ENCODE peak calls at places on chromosomes 1 and 21, in five cellular contexts. M is BJ, K is IMR-90, E is MCF 10A, N is endothelial cell. H is an unnamed sample.

GRCh38 chr1:90614872-90615271 is 102.2 kb downstream of the BARHL2 start:
- DNase-seq in M (no peak), K (no peak), N (no peak), E (peak; percentile 6), H (no peak)

GRCh38 chr21:35619184-35619583 is 441.1 kb downstream of the SETD4 start:
- DNase-seq in K (peak; percentile 93), M (no peak), N (no peak), E (peak; percentile 5), H (no peak)

GRCh38 chr1:21924503-21925005 is 12.6 kb downstream of the HSPG2 start:
- DNase-seq in M (no peak), N (no peak), K (no peak), E (no peak), H (no peak)

GRCh38 chr1:91552596-91552995 is 51.9 kb downstream of the CDC7 start:
- DNase-seq in K (no peak), N (no peak), M (no peak), E (peak; percentile 7), H (no peak)

GRCh38 chr1:160904783-160905616 is 20.0 kb upstream of the ITLN1 start:
- DNase-seq in N (no peak), K (no peak), E (no peak), M (no peak), H (no peak)

GRCh38 chr1:108534748-108535147 is 25.2 kb upstream of the EEIG2 start:
- DNase-seq in K (no peak), M (no peak), E (no peak), N (no peak), H (no peak)

GRCh38 chr1:52424238-52424637 is 19.8 kb downstream of the PRPF38A start:
- DNase-seq in E (no peak), K (peak; percentile 13), M (no peak), N (no peak), H (no peak)

GRCh38 chr1:217115404-217116380 is 392.5 kb upstream of the ESRRG start:
- DNase-seq in K (no peak), M (no peak), E (peak; percentile 17), N (no peak), H (no peak)

GRCh38 chr1:53579221-53580008 is 120.2 kb downstream of the DMRTB1 start:
- DNase-seq in M (no peak), E (no peak), N (no peak), K (no peak), H (no peak)

GRCh38 chr1:35561972-35562680 is 4.5 kb downstream of the NCDN start:
- DNase-seq in N (no peak), K (no peak), E (no peak), M (no peak), H (no peak)

GRCh38 chr1:242146640-242147039 is 147.7 kb upstream of the MAP1LC3C start:
- DNase-seq in E (peak; percentile 62), N (no peak), K (no peak), M (no peak), H (no peak)

GRCh38 chr1:160614410-160614809 is 32.4 kb downstream of the SLAMF1 start:
- DNase-seq in M (no peak), E (no peak), K (no peak), N (no peak), H (no peak)

GRCh38 chr1:187999973-188000372 is 1171.2 kb downstream of the PLA2G4A start:
- DNase-seq in E (peak; percentile 8), M (no peak), N (no peak), K (peak; percentile 17), H (no peak)

GRCh38 chr21:32411366-32412161 is 942 bp upstream of the EVA1C start:
- DNase-seq in N (peak; percentile 17), K (peak; percentile 38), E (peak; percentile 75), M (no peak), H (peak; percentile 45)

GRCh38 chr1:110211503-110212164 is 1.5 kb downstream of the KCNC4 start:
- DNase-seq in K (no peak), M (no peak), E (no peak), N (no peak), H (peak; percentile 27)

GRCh38 chr21:40938078-40938477 is 91.1 kb upstream of the DSCAM start:
- DNase-seq in N (no peak), E (no peak), M (no peak), K (no peak), H (no peak)

GRCh38 chr1:48931571-48932251 is 155.0 kb upstream of the BEND5 start:
- DNase-seq in N (no peak), K (no peak), E (peak; percentile 70), M (no peak), H (no peak)

GRCh38 chr1:95084317-95085176 is 11.8 kb upstream of the ALG14 start:
- DNase-seq in M (no peak), K (peak; percentile 21), E (peak; percentile 44), N (peak; percentile 27), H (no peak)

GRCh38 chr1:81111818-81112217 is 688.9 kb upstream of the ADGRL2 start:
- DNase-seq in E (peak; percentile 21), N (no peak), K (peak; percentile 75), M (peak; percentile 11), H (no peak)

DNA sequence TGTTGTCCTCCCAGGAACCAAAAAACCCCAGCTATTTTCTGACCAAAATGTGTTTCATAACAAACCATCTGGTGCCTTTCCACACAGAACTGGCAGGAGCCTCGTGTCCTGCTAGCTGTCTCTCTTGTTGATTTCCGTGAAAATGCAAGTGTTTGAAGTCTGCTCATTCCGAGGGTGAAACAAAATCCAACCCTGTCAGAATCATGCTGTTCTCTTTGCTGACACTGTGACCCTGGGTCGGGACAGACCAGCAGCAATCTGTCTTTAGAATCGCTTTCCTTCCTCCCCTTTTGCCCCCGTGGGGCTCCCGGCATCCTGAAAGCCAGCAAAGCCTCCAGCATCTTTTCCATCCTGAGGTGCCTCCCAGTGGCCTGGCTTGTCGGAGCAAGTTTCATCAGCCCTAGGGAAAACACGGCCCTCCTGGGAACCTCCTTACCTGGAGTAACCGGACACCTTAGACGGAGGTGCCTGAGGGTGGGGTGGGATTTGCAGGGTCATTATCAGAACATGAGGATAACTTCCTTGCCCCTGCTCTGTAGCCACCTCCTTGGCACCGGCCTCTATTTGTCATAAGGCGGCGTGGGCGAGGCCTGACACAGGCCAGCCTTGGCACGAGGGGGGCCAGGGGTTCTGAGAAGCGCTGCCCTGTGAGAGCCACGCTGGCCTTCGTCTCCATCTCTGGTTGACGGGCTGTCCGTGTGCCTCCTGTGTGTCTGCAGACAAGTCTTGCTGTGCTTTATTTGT is 24.9 kb downstream of the LDLRAP1 start:
- DNase-seq in N (no peak), E (peak; percentile 97), K (peak; percentile 63), M (peak; percentile 35), H (no peak)
- TF ChIP-seq CTCF in N (no peak), E (no peak), K (no peak), M (peak; percentile 26), H (no peak)

DNA sequence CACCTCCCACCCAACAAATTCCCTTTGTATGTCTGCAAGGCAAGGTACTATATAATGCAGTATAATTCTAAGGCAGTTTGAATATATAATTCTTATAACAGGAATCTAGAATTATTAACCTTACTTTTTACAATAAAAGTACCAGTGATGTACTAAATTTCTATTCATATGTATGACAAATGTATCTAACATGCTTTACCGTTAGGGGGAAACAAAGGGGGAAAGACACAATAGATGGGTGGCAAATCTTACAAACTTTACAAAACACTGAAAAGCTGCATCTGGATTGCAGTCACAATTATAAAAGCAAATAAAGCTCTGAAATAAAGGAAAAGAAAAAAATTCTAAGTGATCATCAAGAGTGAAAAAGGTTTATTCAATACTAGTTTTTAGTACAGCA is 2.3 kb downstream of the PIK3R3 start:
- DNase-seq in N (no peak), E (no peak), K (no peak), M (no peak), H (no peak)
- TF ChIP-seq CTCF in N (no peak), E (no peak), K (no peak), M (no peak), H (no peak)

GRCh38 chr21:44803651-44804050 is 2.0 kb upstream of the UBE2G2 start:
- DNase-seq in M (no peak), E (no peak), K (no peak), N (no peak), H (no peak)

GRCh38 chr21:44802396-44803153 is 955 bp upstream of the UBE2G2 start:
- DNase-seq in K (no peak), N (no peak), E (no peak), M (no peak), H (no peak)

GRCh38 chr21:44801468-44802395 is at the start of gene UBE2G2:
- DNase-seq in M (no peak), K (peak; percentile 65), E (peak; percentile 74), N (peak; percentile 86), H (peak; percentile 89)

GRCh38 chr21:44800103-44800502 is 1.5 kb downstream of the UBE2G2 start:
- DNase-seq in M (no peak), N (peak; percentile 36), E (peak; percentile 77), K (peak; percentile 59), H (no peak)

GRCh38 chr21:44800971-44801467 is 601 bp downstream of the UBE2G2 start:
- DNase-seq in M (no peak), K (peak; percentile 26), E (peak; percentile 59), N (no peak), H (no peak)
- TF ChIP-seq CTCF in M (no peak), K (peak; percentile 30), E (peak; percentile 49), N (peak; percentile 29), H (peak; percentile 23)

GRCh38 chr1:224851850-224852261 is 77.6 kb upstream of the DNAH14 start:
- DNase-seq in E (no peak), K (no peak), N (no peak), M (no peak), H (no peak)
- TF ChIP-seq CTCF in E (no peak), K (no peak), N (peak; percentile 34), M (no peak), H (no peak)

GRCh38 chr1:29235955-29236742 is at the start of gene PTPRU:
- DNase-seq in K (peak; percentile 58), M (no peak), E (peak; percentile 65), N (peak; percentile 93), H (peak; percentile 87)
- TF ChIP-seq CTCF in K (peak; percentile 97), M (peak; percentile 14), E (peak; percentile 84), N (peak; percentile 92), H (peak; percentile 66)

GRCh38 chr1:28886731-28887417 is 27.5 kb upstream of the EPB41 start:
- DNase-seq in M (no peak), E (peak; percentile 90), N (peak; percentile 90), K (peak; percentile 48), H (peak; percentile 93)
- TF ChIP-seq CTCF in M (no peak), E (no peak), N (no peak), K (no peak), H (no peak)

H was measured in natural killer cell.